ENCODE peak calls at places on chromosomes 7 and 10, in eight cellular contexts. H, I, U, X, C, K, J and R are unnamed samples.
A peak's percentile ranks its signal among the peaks of the same experiment; 100 is the strongest.

GRCh38 chr7:32163911-32164310 is 93.7 kb upstream of the PDE1C start:
- DNase-seq in H (no peak), C (no peak), X (no peak), U (no peak), I (no peak), K (no peak), J (peak; percentile 3), R (no peak)

GRCh38 chr7:155136619-155137243 is 66.6 kb downstream of the HTR5A start:
- DNase-seq in J (no peak), X (no peak), C (no peak), U (no peak), I (no peak), H (no peak), K (no peak), R (no peak)

GRCh38 chr10:104230490-104230889 is 1.7 kb downstream of the CFAP43 start:
- DNase-seq in J (no peak), I (no peak), K (no peak), X (no peak), U (no peak), H (no peak), C (no peak), R (no peak)

GRCh38 chr7:107995184-107996071 is 7.5 kb downstream of the LAMB1 start:
- DNase-seq in U (no peak), J (peak; percentile 81), K (no peak), H (peak; percentile 68), X (no peak), I (peak; percentile 97), C (no peak), R (no peak)

GRCh38 chr7:41573017-41573416 is 129.9 kb downstream of the INHBA start:
- DNase-seq in X (no peak), H (peak; percentile 65), C (no peak), U (no peak), I (peak; percentile 72), K (no peak), J (peak; percentile 16), R (no peak)

GRCh38 chr7:30143748-30144251 is 9.0 kb downstream of the MTURN start:
- DNase-seq in U (no peak), I (peak; percentile 40), K (no peak), X (no peak), J (peak; percentile 43), H (peak; percentile 84), C (no peak), R (peak; percentile 35)

GRCh38 chr10:60978287-60979115 is 34.5 kb upstream of the RHOBTB1 start:
- DNase-seq in H (peak; percentile 68), K (no peak), X (no peak), U (no peak), I (peak; percentile 53), C (no peak), J (no peak), R (no peak)

GRCh38 chr10:15426558-15426957 is 55.5 kb upstream of the FAM171A1 start:
- DNase-seq in K (no peak), H (no peak), J (no peak), I (no peak), C (no peak), U (no peak), X (no peak), R (no peak)

GRCh38 chr7:137484326-137484725 is 140.8 kb upstream of the PTN start:
- DNase-seq in C (no peak), U (no peak), I (no peak), K (no peak), H (no peak), J (no peak), X (no peak), R (no peak)

GRCh38 chr10:123614888-123615287 is 51.3 kb upstream of the GPR26 start:
- DNase-seq in H (peak; percentile 35), X (no peak), I (peak; percentile 31), K (no peak), J (peak; percentile 18), C (peak; percentile 46), U (peak; percentile 80), R (no peak)

GRCh38 chr10:13815766-13816165 is 229.0 kb downstream of the PRPF18 start:
- DNase-seq in C (no peak), H (peak; percentile 56), J (peak; percentile 54), X (no peak), U (no peak), K (no peak), I (peak; percentile 65), R (no peak)

GRCh38 chr7:135685306-135686084 is 23.2 kb downstream of the STMP1 start:
- DNase-seq in C (no peak), K (no peak), X (no peak), I (peak; percentile 65), U (no peak), J (no peak), H (peak; percentile 27), R (no peak)

GRCh38 chr10:133144771-133145170 is 15.2 kb upstream of the KNDC1 start:
- DNase-seq in H (no peak), U (no peak), K (no peak), I (no peak), C (no peak), X (no peak), J (no peak), R (no peak)

GRCh38 chr10:67175354-67175753 is 249.5 kb downstream of the LRRTM3 start:
- DNase-seq in C (no peak), U (no peak), H (no peak), X (no peak), K (no peak), J (no peak), I (no peak), R (no peak)

GRCh38 chr10:52871191-52871843 is 98.7 kb upstream of the MBL2 start:
- DNase-seq in U (no peak), C (no peak), K (no peak), X (no peak), H (no peak), J (peak; percentile 51), I (no peak), R (no peak)
- TF ChIP-seq CTCF in U (no peak), C (no peak), K (no peak), X (no peak), H (no peak), J (no peak), I (no peak), R (no peak)

DNA sequence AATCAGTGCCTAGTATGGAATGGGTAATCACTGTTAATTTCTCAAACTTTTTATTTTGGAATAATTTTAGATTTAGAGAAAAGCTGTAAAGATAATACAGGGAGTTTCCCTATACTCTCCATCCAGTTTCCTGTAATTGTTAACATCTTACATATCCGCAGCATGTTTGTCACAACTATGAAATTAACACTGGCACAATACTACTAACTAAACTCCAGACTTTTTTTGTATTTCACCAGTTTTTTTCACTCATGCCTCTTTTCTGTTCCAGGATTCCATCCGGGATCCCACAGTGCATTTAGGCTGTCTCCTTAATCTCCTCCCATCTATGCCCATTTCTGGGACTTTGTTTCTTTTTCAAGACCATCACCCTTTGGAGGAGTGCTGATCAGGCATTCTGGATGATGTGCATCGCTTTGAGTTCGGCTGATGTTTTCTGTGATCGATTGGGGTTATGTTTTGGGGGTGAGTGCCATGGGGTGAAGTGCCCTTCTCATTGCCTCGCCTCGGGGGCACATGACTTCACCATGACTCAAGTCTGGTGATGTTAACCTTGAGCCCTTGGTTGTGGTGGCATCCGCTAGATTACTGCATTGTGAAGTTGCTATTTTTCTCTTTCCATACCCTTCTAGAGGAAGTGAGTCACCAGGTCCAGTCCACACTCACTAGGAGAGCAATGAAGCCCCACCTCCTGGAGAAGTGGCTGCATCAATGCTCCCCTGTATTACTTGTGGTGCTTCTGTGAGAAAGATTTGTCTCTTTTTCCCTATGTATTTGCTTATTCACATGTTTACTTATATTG is 43.9 kb upstream of the GRB10 start:
- DNase-seq in U (no peak), K (no peak), H (peak; percentile 91), C (no peak), X (peak; percentile 46), J (peak; percentile 74), I (peak; percentile 91), R (peak; percentile 79)
- TF ChIP-seq CTCF in U (no peak), K (no peak), H (peak; percentile 48), C (no peak), X (peak; percentile 33), J (no peak), I (peak; percentile 33), R (no peak)

DNA sequence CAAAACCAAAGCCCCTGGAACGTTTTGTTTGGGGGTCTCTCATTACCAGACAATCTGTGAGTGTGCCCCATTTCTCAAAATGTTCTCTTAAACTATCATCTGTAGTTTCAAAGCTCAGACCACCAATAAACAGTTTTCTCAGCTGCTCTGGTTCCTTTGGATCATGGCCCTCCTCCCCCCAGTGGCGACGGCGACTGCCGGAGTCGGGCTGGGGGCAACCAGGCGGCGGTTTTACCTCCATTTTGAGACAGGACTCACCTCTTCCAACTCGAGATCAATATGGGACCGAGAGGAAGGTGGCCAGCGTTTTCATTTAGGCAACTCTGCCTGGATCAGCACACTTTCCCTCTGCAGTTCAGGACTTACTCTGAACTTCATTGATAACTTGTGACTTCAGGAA is 141.5 kb upstream of the ZNF32 start:
- DNase-seq in X (no peak), C (no peak), I (no peak), K (no peak), J (no peak), U (no peak), H (no peak), R (no peak)
- TF ChIP-seq CTCF in X (no peak), C (no peak), I (no peak), K (no peak), J (no peak), U (no peak), H (no peak), R (no peak)

GRCh38 chr10:7689591-7689990 is 13.5 kb upstream of the ITIH2 start:
- DNase-seq in U (no peak), C (no peak), J (no peak), X (no peak), I (no peak), H (no peak), K (no peak), R (no peak)

GRCh38 chr10:7687228-7687907 is 15.7 kb upstream of the ITIH2 start:
- DNase-seq in U (peak; percentile 78), X (peak; percentile 42), I (peak; percentile 86), C (peak; percentile 75), K (peak; percentile 88), J (peak; percentile 94), H (peak; percentile 66), R (no peak)

GRCh38 chr10:7686351-7687171 is 16.6 kb upstream of the ITIH2 start:
- DNase-seq in U (no peak), K (no peak), X (no peak), J (no peak), I (no peak), C (no peak), H (no peak), R (no peak)
- TF ChIP-seq CTCF in U (no peak), K (no peak), X (no peak), J (no peak), I (no peak), C (no peak), H (no peak), R (no peak)